ENCODE peak calls at places on chromosomes 6 and 20, in seven cellular contexts. T is pancreas; L is stimulated activated CD4-positive, alpha-beta T cell treated with anti-CD3 and anti-CD28 coated beads, Interleukin-4, amount 100 ng/mL, for 48 hours; D is fibroblast of lung; J is stimulated activated naive CD8-positive, alpha-beta T cell treated with anti-CD3 and anti-CD28 coated beads, Interleukin-15, Interleukin-2, amounts not matched to agents 100 U/mL and 50 U/mL, for 24 hours; M is ovary; W is NCI-H1417. V is an unnamed sample.

GRCh38 chr20:54680872-54681297 is 205.5 kb downstream of the DOK5 start:
- DNase-seq in T (peak), D (peak), W (peak), J (peak), M (peak), L (peak), V (no peak)

GRCh38 chr6:15265787-15266186 is 19.9 kb downstream of the JARID2 start:
- DNase-seq in L (no peak), J (no peak), D (no peak), W (no peak), M (no peak), T (no peak), V (no peak)

GRCh38 chr6:158384671-158385110 is 72.4 kb downstream of the TULP4 start:
- DNase-seq in W (no peak), J (no peak), L (no peak), M (no peak), T (no peak), D (peak), V (no peak)

GRCh38 chr20:37160683-37161082 is 18.4 kb upstream of the RPN2 start:
- DNase-seq in T (no peak), M (no peak), D (no peak), W (no peak), L (no peak), J (no peak), V (no peak)

GRCh38 chr20:32232487-32232886 is 24.8 kb downstream of the POFUT1 start:
- DNase-seq in T (no peak), L (no peak), M (no peak), D (no peak), W (no peak), J (no peak), V (no peak)

GRCh38 chr6:53585208-53585903 is 40.5 kb upstream of the GCLC start:
- DNase-seq in D (no peak), T (no peak), W (no peak), L (no peak), J (no peak), M (no peak), V (no peak)

GRCh38 chr6:170116643-170117042 is 174.2 kb downstream of the DLL1 start:
- DNase-seq in D (no peak), L (no peak), T (no peak), J (no peak), W (no peak), M (peak), V (peak)

GRCh38 chr6:89952696-89953095 is 58.4 kb downstream of the GJA10 start:
- DNase-seq in W (no peak), L (no peak), J (peak), T (no peak), D (peak), M (no peak), V (no peak)

GRCh38 chr6:106163446-106163965 is 77.4 kb downstream of the PRDM1 start:
- DNase-seq in D (peak), M (no peak), L (peak), J (peak), T (no peak), W (no peak), V (no peak)

GRCh38 chr6:113847435-113847834 is 9.7 kb upstream of the MARCKS start:
- DNase-seq in D (peak), J (no peak), M (no peak), T (no peak), L (no peak), W (no peak), V (no peak)

GRCh38 chr20:6381887-6382286 is 259.1 kb upstream of the FERMT1 start:
- DNase-seq in J (no peak), M (no peak), W (no peak), D (peak), L (no peak), T (no peak), V (no peak)

GRCh38 chr20:58719258-58719657 is 26.7 kb downstream of the NPEPL1 start:
- DNase-seq in J (no peak), W (no peak), T (no peak), D (no peak), L (no peak), M (peak), V (peak)

GRCh38 chr20:51394706-51395105 is 147.8 kb downstream of the NFATC2 start:
- DNase-seq in T (no peak), J (no peak), M (no peak), W (no peak), L (no peak), D (no peak), V (no peak)

GRCh38 chr20:910840-911770 is 5.0 kb downstream of the ANGPT4 start:
- DNase-seq in M (peak), J (no peak), T (no peak), W (no peak), D (peak), L (no peak), V (no peak)

GRCh38 chr6:117272032-117272866 is 6.9 kb downstream of the VGLL2 start:
- DNase-seq in M (no peak), W (no peak), J (no peak), L (no peak), T (no peak), D (peak), V (no peak)

GRCh38 chr6:36514554-36515456 is 32.5 kb downstream of the STK38 start:
- DNase-seq in W (no peak), T (no peak), D (no peak), J (no peak), L (no peak), M (no peak), V (no peak)

GRCh38 chr6:4647414-4648365 is 128.5 kb upstream of the CDYL start:
- DNase-seq in L (peak), J (peak), T (peak), M (peak), W (no peak), D (peak), V (peak)

GRCh38 chr20:50607436-50607835 is 83.9 kb downstream of the RIPOR3 start:
- DNase-seq in J (no peak), M (no peak), T (peak), W (no peak), D (no peak), L (no peak), V (no peak)

V was measured in ureter.